ENCODE peak calls at places on chromosome 3, in six cellular contexts. V is mucosa of gallbladder, X is heart right ventricle, F is astrocyte, K is LHCN-M2, M is RWPE1. H is an unnamed sample.

GRCh38 chr3:87397210-87397609 is 120.8 kb upstream of the POU1F1 start:
- DNase-seq in K (no peak), M (no peak), V (no peak), F (peak), X (no peak), H (peak)

GRCh38 chr3:109050591-109051167 is 67.3 kb downstream of the MORC1 start:
- DNase-seq in X (no peak), K (no peak), F (peak), M (peak), V (no peak), H (no peak)

GRCh38 chr3:39779511-39780230 is 29.7 kb upstream of the MYRIP start:
- DNase-seq in X (no peak), F (no peak), M (no peak), V (no peak), K (no peak), H (no peak)

GRCh38 chr3:102059145-102059943 is 210.0 kb downstream of the NFKBIZ start:
- DNase-seq in K (peak), X (no peak), M (no peak), V (no peak), F (no peak), H (no peak)

GRCh38 chr3:174438501-174439156 is 420.5 kb upstream of the NAALADL2 start:
- DNase-seq in M (no peak), F (no peak), X (no peak), V (no peak), K (peak), H (no peak)

GRCh38 chr3:107425033-107425432 is 47.8 kb downstream of the CCDC54 start:
- DNase-seq in X (no peak), K (no peak), M (no peak), F (no peak), V (no peak), H (no peak)

GRCh38 chr3:61872077-61872706 is 310.8 kb downstream of the PTPRG start:
- DNase-seq in V (no peak), M (no peak), K (no peak), F (peak), X (no peak), H (no peak)

GRCh38 chr3:15309662-15310335 is 22.6 kb downstream of the SH3BP5 start:
- DNase-seq in V (no peak), M (no peak), K (no peak), F (no peak), X (no peak), H (no peak)

GRCh38 chr3:39814007-39814406 is 4.6 kb downstream of the MYRIP start:
- DNase-seq in F (peak), M (no peak), K (peak), V (peak), X (peak), H (peak)

GRCh38 chr3:23308986-23309625 is 106.0 kb downstream of the UBE2E2 start:
- DNase-seq in V (no peak), F (no peak), K (peak), M (no peak), X (no peak), H (no peak)

GRCh38 chr3:78804251-78805037 is 963.4 kb downstream of the ROBO1 start:
- DNase-seq in X (peak), F (peak), M (no peak), K (peak), V (no peak), H (no peak)

GRCh38 chr3:159619341-159619885 is 369.2 kb upstream of the IL12A start:
- DNase-seq in K (peak), M (no peak), X (no peak), F (peak), V (no peak), H (no peak)

GRCh38 chr3:107199962-107200465 is 177.2 kb upstream of the CCDC54 start:
- DNase-seq in M (no peak), X (no peak), F (no peak), V (no peak), K (no peak), H (no peak)

GRCh38 chr3:143971367-143972154 is at the start of gene DIPK2A:
- DNase-seq in F (peak), V (peak), X (peak), K (peak), M (peak), H (peak)

GRCh38 chr3:127889461-127889863 is 25.6 kb upstream of the KBTBD12 start:
- DNase-seq in K (peak), F (peak), X (no peak), V (no peak), M (no peak), H (no peak)

GRCh38 chr3:50256978-50257890 is 11.7 kb upstream of the SEMA3B start:
- DNase-seq in K (peak), X (no peak), V (no peak), F (no peak), M (no peak), H (no peak)

GRCh38 chr3:86958534-86958933 is 32.4 kb downstream of the VGLL3 start:
- DNase-seq in V (no peak), X (no peak), F (peak), K (peak), M (no peak), H (peak)

GRCh38 chr3:53259427-53260259 is 3.8 kb upstream of the TKT start:
- DNase-seq in X (no peak), K (no peak), M (no peak), V (no peak), F (no peak), H (no peak)

GRCh38 chr3:172582712-172583111 is 59.5 kb upstream of the TNFSF10 start:
- DNase-seq in X (no peak), M (peak), K (no peak), F (peak), V (no peak), H (no peak)

GRCh38 chr3:134001251-134001650 is 28.5 kb downstream of the SLCO2A1 start:
- DNase-seq in K (no peak), F (no peak), V (no peak), M (no peak), X (no peak), H (no peak)

GRCh38 chr3:73621388-73621787 is 3.4 kb downstream of the PDZRN3 start:
- DNase-seq in K (no peak), F (no peak), M (no peak), V (no peak), X (no peak), H (no peak)

GRCh38 chr3:133459400-133459799 is 59.5 kb downstream of the BFSP2 start:
- DNase-seq in V (no peak), M (no peak), F (no peak), X (no peak), K (no peak), H (no peak)

GRCh38 chr3:101203411-101203810 is 117.0 kb downstream of the IMPG2 start:
- DNase-seq in V (no peak), M (no peak), X (no peak), F (peak), K (peak), H (no peak)

GRCh38 chr3:8371085-8371551 is 130.5 kb upstream of the LMCD1 start:
- DNase-seq in F (peak), K (peak), V (no peak), X (no peak), M (no peak), H (peak)

GRCh38 chr3:170867143-170867542 is 2.9 kb downstream of the RPL22L1 start:
- DNase-seq in F (no peak), M (no peak), V (no peak), X (no peak), K (peak), H (no peak)

GRCh38 chr3:129650256-129650872 is 43.9 kb upstream of the PLXND1 start:
- DNase-seq in K (peak), M (peak), F (peak), V (peak), X (peak), H (peak)

GRCh38 chr3:17802993-17803392 is 60.6 kb upstream of the TBC1D5 start:
- DNase-seq in K (no peak), V (no peak), M (no peak), X (no peak), F (no peak), H (no peak)

GRCh38 chr3:99781761-99782160 is 35.9 kb upstream of the CMSS1 start:
- DNase-seq in K (peak), V (no peak), M (no peak), X (no peak), F (peak), H (no peak)

GRCh38 chr3:126826693-126827092 is 122.7 kb downstream of the CHCHD6 start:
- DNase-seq in V (no peak), M (no peak), X (peak), K (no peak), F (no peak), H (no peak)

GRCh38 chr3:99714146-99714545 is 75.8 kb downstream of the COL8A1 start:
- DNase-seq in X (no peak), F (peak), M (no peak), V (no peak), K (peak), H (no peak)